ENCODE peak calls at places on chromosomes 16 and 17, in five cellular contexts. N is fibroblast of mammary gland, K is choroid plexus epithelial cell, X is cardiac muscle cell, Q is IMR-90. B is an unnamed sample.

GRCh38 chr17:36128411-36128978 is 24.9 kb downstream of the CCL4 start:
- DNase-seq in Q (no peak), N (no peak), K (no peak), X (no peak), B (peak)

GRCh38 chr17:19677736-19678379 is 29.3 kb downstream of the ALDH3A2 start:
- DNase-seq in K (no peak), N (no peak), Q (no peak), X (no peak), B (no peak)

GRCh38 chr17:41882756-41883155 is 17.5 kb upstream of the KLHL11 start:
- DNase-seq in Q (no peak), N (no peak), K (no peak), X (no peak), B (no peak)

GRCh38 chr17:19857640-19858039 is 10.1 kb downstream of the ULK2 start:
- DNase-seq in N (no peak), Q (no peak), K (no peak), X (no peak), B (no peak)

GRCh38 chr16:74865922-74866598 is 91.4 kb upstream of the FA2H start:
- DNase-seq in Q (no peak), K (no peak), N (peak), X (no peak), B (peak)

GRCh38 chr17:49707246-49707607 is 537 bp downstream of the SLC35B1 start:
- DNase-seq in N (peak), K (peak), X (no peak), Q (no peak), B (no peak)

GRCh38 chr17:43372273-43372911 is 26.4 kb upstream of the ARL4D start:
- DNase-seq in K (no peak), X (peak), Q (no peak), N (no peak), B (no peak)

GRCh38 chr17:76953926-76954325 is 85.7 kb downstream of the MGAT5B start:
- DNase-seq in N (no peak), X (no peak), Q (no peak), K (no peak), B (no peak)

GRCh38 chr17:44749076-44750020 is 9.4 kb upstream of the ADAM11 start:
- DNase-seq in K (no peak), Q (no peak), N (no peak), X (no peak), B (no peak)

GRCh38 chr17:18854956-18855355 is 3.0 kb upstream of the PRPSAP2 start:
- DNase-seq in N (no peak), X (no peak), Q (no peak), K (no peak), B (no peak)

GRCh38 chr16:15509593-15510520 is 75.5 kb downstream of the BMERB1 start:
- DNase-seq in K (peak), N (peak), Q (peak), X (no peak), B (peak)

GRCh38 chr17:45225051-45225700 is 3.5 kb downstream of the FMNL1 start:
- DNase-seq in K (no peak), Q (no peak), N (no peak), X (no peak), B (no peak)

GRCh38 chr16:324451-325334 is 27.8 kb downstream of the AXIN1 start:
- DNase-seq in Q (no peak), N (no peak), K (peak), X (no peak), B (no peak)

GRCh38 chr17:32493581-32494513 is 7.1 kb downstream of the CDK5R1 start:
- DNase-seq in Q (no peak), X (no peak), K (no peak), N (no peak), B (no peak)

GRCh38 chr17:49359990-49360795 is 1.9 kb downstream of the ZNF652 start:
- DNase-seq in N (peak), K (peak), X (no peak), Q (no peak), B (no peak)

DNA sequence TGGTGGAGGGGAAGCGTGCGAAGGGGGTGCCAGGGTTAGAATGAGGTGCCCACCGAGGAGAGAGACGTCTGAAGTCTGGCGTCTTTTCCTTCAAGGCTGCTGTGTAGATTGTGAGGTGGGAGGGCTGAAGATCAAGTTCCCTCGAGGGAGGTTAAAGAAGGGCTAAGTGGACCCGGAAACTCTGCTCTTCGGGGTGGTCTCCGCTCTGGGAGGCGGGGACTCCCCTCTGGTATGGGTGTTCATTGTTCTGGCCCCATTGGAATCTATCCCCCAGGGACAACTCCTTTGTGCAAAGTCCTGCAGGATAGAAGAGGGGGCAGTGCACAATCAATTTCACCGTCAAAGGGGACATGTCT is 627 bp upstream of the RAB34 start:
- DNase-seq in K (no peak), X (peak), N (no peak), Q (no peak), B (no peak)
- TF ChIP-seq CTCF in K (no peak), X (no peak), N (no peak), Q (no peak), B (no peak)

DNA sequence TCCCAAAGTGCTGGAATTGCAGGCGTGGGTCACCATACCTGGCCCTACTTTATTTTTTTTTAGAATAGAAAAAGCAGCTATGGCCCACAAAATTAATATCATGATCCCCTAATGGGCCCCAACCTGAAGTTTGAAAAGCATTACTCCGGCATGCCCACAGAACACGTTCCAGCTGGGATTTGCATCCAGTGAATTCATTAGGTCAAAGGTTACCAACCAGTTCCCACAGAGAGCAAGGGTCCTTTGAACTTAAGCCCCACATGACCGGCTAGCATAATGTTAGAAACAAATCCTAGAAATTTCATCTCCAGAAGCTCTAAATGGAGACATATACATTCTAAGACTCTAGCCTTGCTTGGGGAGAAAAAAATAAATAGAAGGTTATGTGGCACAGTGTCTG is 396.0 kb downstream of the NPIPA8 start:
- DNase-seq in Q (no peak), X (no peak), N (no peak), K (no peak), B (no peak)
- H3K4me3 ChIP-seq in Q (no peak), X (no peak), N (no peak), K (no peak), B (no peak)

GRCh38 chr17:68600123-68600880 is 865 bp downstream of the FAM20A start:
- DNase-seq in X (peak), N (no peak), K (no peak), Q (no peak), B (no peak)
- TF ChIP-seq CTCF in X (peak), N (no peak), K (peak), Q (no peak), B (peak)

GRCh38 chr16:88686439-88687253 is at the start of gene SNAI3:
- DNase-seq in N (peak), X (peak), Q (peak), K (peak), B (peak)

GRCh38 chr16:88687254-88687576 is 908 bp upstream of the SNAI3 start:
- DNase-seq in N (no peak), Q (no peak), K (no peak), X (no peak), B (no peak)

GRCh38 chr16:88685156-88686061 is 898 bp downstream of the SNAI3 start:
- DNase-seq in Q (peak), X (no peak), K (peak), N (peak), B (peak)

GRCh38 chr16:88684569-88685155 is 1.6 kb downstream of the SNAI3 start:
- DNase-seq in X (no peak), K (no peak), Q (no peak), N (no peak), B (no peak)

GRCh38 chr16:88686062-88686438 is 257 bp downstream of the SNAI3 start:
- DNase-seq in Q (no peak), N (no peak), K (no peak), X (no peak), B (no peak)
- H3K4me3 ChIP-seq in Q (peak), N (peak), K (peak), X (peak), B (peak)

DNA sequence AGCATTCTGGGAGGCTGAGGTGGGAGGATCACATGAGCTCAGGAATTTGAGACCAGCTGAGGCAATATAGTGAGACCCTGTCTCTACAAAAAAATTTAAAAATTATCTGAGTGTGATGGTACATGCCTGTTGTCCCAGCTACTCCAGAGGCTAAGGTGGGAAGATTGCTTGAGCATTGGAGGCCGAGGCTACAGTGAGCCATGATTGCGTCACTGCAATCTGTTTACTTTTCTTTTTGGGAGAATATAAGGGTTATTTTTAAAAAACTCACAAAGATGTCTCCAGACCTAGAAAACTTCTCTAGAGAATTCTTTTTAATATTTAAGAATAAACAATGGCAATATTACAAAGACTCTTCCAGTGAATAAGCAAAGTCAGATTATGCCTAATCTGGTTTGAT is 226.9 kb downstream of the BCAS3 start:
- DNase-seq in N (no peak), Q (no peak), K (no peak), X (no peak), B (no peak)
- TF ChIP-seq CTCF in N (no peak), Q (no peak), K (no peak), X (no peak), B (no peak)

GRCh38 chr16:68272501-68273209 is 8.3 kb downstream of the SLC7A6 start:
- DNase-seq in Q (no peak), K (no peak), N (no peak), X (no peak), B (no peak)
- H3K4me3 ChIP-seq in Q (no peak), K (no peak), N (no peak), X (no peak), B (no peak)

GRCh38 chr17:63701477-63702222 is 1.7 kb upstream of the LIMD2 start:
- DNase-seq in X (no peak), N (no peak), Q (no peak), K (no peak), B (no peak)

GRCh38 chr17:63699638-63700527 is at the start of gene LIMD2:
- DNase-seq in X (peak), Q (no peak), N (no peak), K (no peak), B (peak)

GRCh38 chr17:63702223-63702577 is 2.3 kb upstream of the LIMD2 start:
- DNase-seq in N (no peak), K (no peak), X (no peak), Q (no peak), B (no peak)

GRCh38 chr17:63698886-63699637 is 863 bp downstream of the LIMD2 start:
- DNase-seq in K (peak), X (no peak), Q (peak), N (no peak), B (peak)

GRCh38 chr17:63700528-63701441 is 860 bp upstream of the LIMD2 start:
- DNase-seq in N (peak), K (peak), Q (peak), X (peak), B (peak)
- TF ChIP-seq CTCF in N (no peak), K (peak), Q (no peak), X (peak), B (no peak)

GRCh38 chr16:46782320-46782719 is 34.2 kb upstream of the MYLK3 start:
- DNase-seq in Q (no peak), K (no peak), N (no peak), X (no peak), B (no peak)

GRCh38 chr16:46775214-46775613 is 27.1 kb upstream of the MYLK3 start:
- DNase-seq in K (peak), N (no peak), Q (peak), X (no peak), B (no peak)

GRCh38 chr16:46772463-46772862 is 24.3 kb upstream of the MYLK3 start:
- DNase-seq in N (no peak), Q (no peak), X (no peak), K (no peak), B (no peak)

GRCh38 chr16:46774743-46775177 is 26.6 kb upstream of the MYLK3 start:
- DNase-seq in N (no peak), K (no peak), X (no peak), Q (no peak), B (no peak)

GRCh38 chr16:46777804-46778203 is 29.7 kb upstream of the MYLK3 start:
- DNase-seq in X (no peak), Q (no peak), K (no peak), N (no peak), B (no peak)
- H3K4me3 ChIP-seq in X (no peak), Q (no peak), K (no peak), N (no peak), B (no peak)

DNA sequence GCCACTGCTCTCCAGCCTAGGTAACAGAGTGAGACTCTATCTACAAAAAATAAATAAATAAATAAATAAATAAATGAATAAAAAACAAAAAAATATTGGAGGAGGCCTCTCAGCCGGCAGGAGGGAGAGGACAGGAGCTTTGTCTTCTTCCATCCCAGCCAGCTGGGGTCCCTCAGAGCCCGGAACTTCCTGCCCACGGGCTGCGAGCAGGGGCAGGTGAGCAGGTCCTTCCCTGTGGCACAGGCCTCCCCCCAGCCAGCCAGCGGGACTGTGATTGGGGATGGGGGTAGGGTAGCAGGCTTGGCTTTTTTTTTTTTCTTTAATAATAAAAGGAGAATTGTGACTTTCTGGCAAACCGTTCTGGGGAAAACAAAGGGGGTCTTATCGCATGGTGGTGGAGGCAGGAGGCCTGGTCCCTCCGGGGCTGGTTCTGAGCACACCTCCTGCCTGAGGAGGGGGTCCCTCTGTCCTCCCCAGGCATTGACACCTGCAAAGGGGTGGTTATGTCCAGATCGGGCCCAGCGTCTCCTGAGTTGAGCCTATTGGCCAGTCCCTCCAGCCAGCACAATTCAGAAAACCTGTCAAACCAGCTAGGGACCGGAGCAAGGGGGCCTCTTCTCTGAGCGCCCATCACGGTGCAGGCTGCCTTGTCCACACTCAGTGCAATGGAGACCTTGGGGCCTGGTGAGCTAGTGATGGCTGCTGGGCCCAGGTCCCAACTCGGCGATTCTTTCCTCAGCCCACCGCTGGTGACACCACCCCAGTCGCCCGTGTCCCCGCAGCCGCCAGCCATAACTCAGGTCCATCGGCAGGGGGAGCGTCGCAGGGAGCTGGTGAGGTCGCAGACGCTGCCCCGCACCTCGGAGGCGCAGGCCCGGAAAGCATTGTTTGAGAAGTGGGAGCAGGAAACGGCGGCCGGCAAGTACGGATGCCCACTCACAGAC is 10.3 kb downstream of the SMTNL2 start:
- DNase-seq in X (peak), Q (no peak), K (no peak), N (no peak), B (no peak)
- TF ChIP-seq CTCF in X (no peak), Q (no peak), K (peak), N (no peak), B (peak)

B was measured in astrocyte of the spinal cord.